ENCODE peak calls at places on chromosomes 3 and 15, in seven cellular contexts. One of them, this sample, is unnamed.

GRCh38 chr3:129233538-129233937 is 15.9 kb upstream of the COPG1 start:
- DNase-seq in GM12865: peak
- DNase-seq in NCI-H345: no peak
- DNase-seq in body of pancreas: no peak
- DNase-seq in NCI-H510A treated with DMSO at 0.1 percent for 48 hours: no peak
- DNase-seq in iPS DF 6.9: no peak
- DNase-seq in skeletal muscle cell: no peak
- DNase-seq in this sample: no peak

GRCh38 chr15:58019503-58020376 is 45.8 kb downstream of the ALDH1A2 start:
- DNase-seq in GM12865: no peak
- DNase-seq in NCI-H345: no peak
- DNase-seq in body of pancreas: no peak
- DNase-seq in NCI-H510A treated with DMSO at 0.1 percent for 48 hours: no peak
- DNase-seq in iPS DF 6.9: no peak
- DNase-seq in skeletal muscle cell: no peak
- DNase-seq in this sample: no peak

GRCh38 chr3:43769471-43770425 is 79.0 kb downstream of the ABHD5 start:
- DNase-seq in GM12865: peak
- DNase-seq in NCI-H345: peak
- DNase-seq in body of pancreas: peak
- DNase-seq in NCI-H510A treated with DMSO at 0.1 percent for 48 hours: peak
- DNase-seq in iPS DF 6.9: peak
- DNase-seq in skeletal muscle cell: peak
- DNase-seq in this sample: peak

GRCh38 chr3:46406786-46407611 is at the start of the genes CCR5AS and CCRL2:
- DNase-seq in GM12865: peak
- DNase-seq in NCI-H345: no peak
- DNase-seq in body of pancreas: peak
- DNase-seq in NCI-H510A treated with DMSO at 0.1 percent for 48 hours: no peak
- DNase-seq in iPS DF 6.9: no peak
- DNase-seq in skeletal muscle cell: no peak
- DNase-seq in this sample: no peak

GRCh38 chr15:57589276-57590073 is 2.2 kb upstream of the MYZAP start:
- DNase-seq in GM12865: no peak
- DNase-seq in NCI-H345: no peak
- DNase-seq in body of pancreas: no peak
- DNase-seq in NCI-H510A treated with DMSO at 0.1 percent for 48 hours: no peak
- DNase-seq in iPS DF 6.9: no peak
- DNase-seq in skeletal muscle cell: no peak
- DNase-seq in this sample: no peak

GRCh38 chr3:45623434-45623833 is 28.9 kb downstream of the LIMD1 start:
- DNase-seq in GM12865: no peak
- DNase-seq in NCI-H345: no peak
- DNase-seq in body of pancreas: no peak
- DNase-seq in NCI-H510A treated with DMSO at 0.1 percent for 48 hours: no peak
- DNase-seq in iPS DF 6.9: no peak
- DNase-seq in skeletal muscle cell: no peak
- DNase-seq in this sample: no peak

GRCh38 chr3:168582503-168582902 is 486.8 kb upstream of the GOLIM4 start:
- DNase-seq in GM12865: no peak
- DNase-seq in NCI-H345: no peak
- DNase-seq in body of pancreas: no peak
- DNase-seq in NCI-H510A treated with DMSO at 0.1 percent for 48 hours: no peak
- DNase-seq in iPS DF 6.9: no peak
- DNase-seq in skeletal muscle cell: no peak
- DNase-seq in this sample: no peak

GRCh38 chr15:53401503-53401902 is 358.0 kb downstream of the WDR72 start:
- DNase-seq in GM12865: no peak
- DNase-seq in NCI-H345: no peak
- DNase-seq in body of pancreas: no peak
- DNase-seq in NCI-H510A treated with DMSO at 0.1 percent for 48 hours: no peak
- DNase-seq in iPS DF 6.9: no peak
- DNase-seq in skeletal muscle cell: no peak
- DNase-seq in this sample: no peak

GRCh38 chr3:8565376-8565775 is 63.8 kb downstream of the LMCD1 start:
- DNase-seq in GM12865: no peak
- DNase-seq in NCI-H345: no peak
- DNase-seq in body of pancreas: no peak
- DNase-seq in NCI-H510A treated with DMSO at 0.1 percent for 48 hours: no peak
- DNase-seq in iPS DF 6.9: no peak
- DNase-seq in skeletal muscle cell: no peak
- DNase-seq in this sample: no peak

GRCh38 chr3:111282024-111282423 is 210.4 kb downstream of the NECTIN3 start:
- DNase-seq in GM12865: no peak
- DNase-seq in NCI-H345: no peak
- DNase-seq in body of pancreas: no peak
- DNase-seq in NCI-H510A treated with DMSO at 0.1 percent for 48 hours: no peak
- DNase-seq in iPS DF 6.9: no peak
- DNase-seq in skeletal muscle cell: no peak
- DNase-seq in this sample: no peak

GRCh38 chr15:58988011-58988785 is 735 bp downstream of the RNF111 start:
- DNase-seq in GM12865: peak
- DNase-seq in NCI-H345: peak
- DNase-seq in body of pancreas: peak
- DNase-seq in NCI-H510A treated with DMSO at 0.1 percent for 48 hours: peak
- DNase-seq in iPS DF 6.9: no peak
- DNase-seq in skeletal muscle cell: no peak
- DNase-seq in this sample: no peak

GRCh38 chr15:93109370-93110105 is 20.5 kb upstream of the RGMA start:
- DNase-seq in GM12865: no peak
- DNase-seq in NCI-H345: no peak
- DNase-seq in body of pancreas: no peak
- DNase-seq in NCI-H510A treated with DMSO at 0.1 percent for 48 hours: no peak
- DNase-seq in iPS DF 6.9: no peak
- DNase-seq in skeletal muscle cell: no peak
- DNase-seq in this sample: no peak

GRCh38 chr3:174216948-174217718 is 642.0 kb upstream of the NAALADL2 start:
- DNase-seq in GM12865: no peak
- DNase-seq in NCI-H345: no peak
- DNase-seq in body of pancreas: no peak
- DNase-seq in NCI-H510A treated with DMSO at 0.1 percent for 48 hours: no peak
- DNase-seq in iPS DF 6.9: no peak
- DNase-seq in skeletal muscle cell: no peak
- DNase-seq in this sample: no peak

GRCh38 chr15:72271895-72272212 is 500 bp downstream of the PARP6 start:
- DNase-seq in GM12865: peak
- DNase-seq in NCI-H345: peak
- DNase-seq in body of pancreas: no peak
- DNase-seq in NCI-H510A treated with DMSO at 0.1 percent for 48 hours: no peak
- DNase-seq in iPS DF 6.9: no peak
- DNase-seq in skeletal muscle cell: no peak
- DNase-seq in this sample: no peak

GRCh38 chr15:66401130-66402021 is 14.7 kb downstream of the MAP2K1 start:
- DNase-seq in GM12865: peak
- DNase-seq in NCI-H345: no peak
- DNase-seq in body of pancreas: no peak
- DNase-seq in NCI-H510A treated with DMSO at 0.1 percent for 48 hours: no peak
- DNase-seq in iPS DF 6.9: no peak
- DNase-seq in skeletal muscle cell: no peak
- DNase-seq in this sample: no peak

GRCh38 chr15:92001307-92001706 is 147.8 kb downstream of the SLCO3A1 start:
- DNase-seq in GM12865: no peak
- DNase-seq in NCI-H345: peak
- DNase-seq in body of pancreas: no peak
- DNase-seq in NCI-H510A treated with DMSO at 0.1 percent for 48 hours: peak
- DNase-seq in iPS DF 6.9: no peak
- DNase-seq in skeletal muscle cell: no peak
- DNase-seq in this sample: no peak

GRCh38 chr3:175266993-175267960 is 408.1 kb downstream of the NAALADL2 start:
- DNase-seq in GM12865: no peak
- DNase-seq in NCI-H345: no peak
- DNase-seq in body of pancreas: no peak
- DNase-seq in NCI-H510A treated with DMSO at 0.1 percent for 48 hours: no peak
- DNase-seq in iPS DF 6.9: no peak
- DNase-seq in skeletal muscle cell: no peak
- DNase-seq in this sample: no peak

GRCh38 chr3:13705702-13706280 is 156.9 kb downstream of the FBLN2 start:
- DNase-seq in GM12865: no peak
- DNase-seq in NCI-H345: no peak
- DNase-seq in body of pancreas: no peak
- DNase-seq in NCI-H510A treated with DMSO at 0.1 percent for 48 hours: no peak
- DNase-seq in iPS DF 6.9: no peak
- DNase-seq in skeletal muscle cell: no peak
- DNase-seq in this sample: no peak

GRCh38 chr3:159941043-159941994 is 47.3 kb upstream of the IL12A start:
- DNase-seq in GM12865: peak
- DNase-seq in NCI-H345: no peak
- DNase-seq in body of pancreas: no peak
- DNase-seq in NCI-H510A treated with DMSO at 0.1 percent for 48 hours: no peak
- DNase-seq in iPS DF 6.9: no peak
- DNase-seq in skeletal muscle cell: no peak
- DNase-seq in this sample: no peak

GRCh38 chr15:101070502-101071273 is 151.5 kb downstream of the LRRK1 start:
- DNase-seq in GM12865: no peak
- DNase-seq in NCI-H345: no peak
- DNase-seq in body of pancreas: no peak
- DNase-seq in NCI-H510A treated with DMSO at 0.1 percent for 48 hours: no peak
- DNase-seq in iPS DF 6.9: no peak
- DNase-seq in skeletal muscle cell: peak
- DNase-seq in this sample: no peak

GRCh38 chr15:99076109-99076508 is 28.8 kb upstream of the SYNM start:
- DNase-seq in GM12865: no peak
- DNase-seq in NCI-H345: no peak
- DNase-seq in body of pancreas: no peak
- DNase-seq in NCI-H510A treated with DMSO at 0.1 percent for 48 hours: no peak
- DNase-seq in iPS DF 6.9: no peak
- DNase-seq in skeletal muscle cell: no peak
- DNase-seq in this sample: no peak

GRCh38 chr3:194587438-194587931 is 45.7 kb downstream of the TMEM44 start:
- DNase-seq in GM12865: no peak
- DNase-seq in NCI-H345: no peak
- DNase-seq in body of pancreas: no peak
- DNase-seq in NCI-H510A treated with DMSO at 0.1 percent for 48 hours: no peak
- DNase-seq in iPS DF 6.9: no peak
- DNase-seq in skeletal muscle cell: no peak
- DNase-seq in this sample: no peak

GRCh38 chr15:42704492-42704926 is 32.4 kb downstream of the CDAN1 start:
- DNase-seq in GM12865: peak
- DNase-seq in NCI-H345: peak
- DNase-seq in body of pancreas: peak
- DNase-seq in NCI-H510A treated with DMSO at 0.1 percent for 48 hours: peak
- DNase-seq in iPS DF 6.9: peak
- DNase-seq in skeletal muscle cell: no peak
- DNase-seq in this sample: peak

GRCh38 chr3:13123765-13124164 is 50.5 kb upstream of the IQSEC1 start:
- DNase-seq in GM12865: no peak
- DNase-seq in NCI-H345: no peak
- DNase-seq in body of pancreas: no peak
- DNase-seq in NCI-H510A treated with DMSO at 0.1 percent for 48 hours: no peak
- DNase-seq in iPS DF 6.9: no peak
- DNase-seq in skeletal muscle cell: no peak
- DNase-seq in this sample: no peak

GRCh38 chr3:46838301-46838700 is 24.9 kb downstream of the MYL3 start:
- DNase-seq in GM12865: no peak
- DNase-seq in NCI-H345: no peak
- DNase-seq in body of pancreas: no peak
- DNase-seq in NCI-H510A treated with DMSO at 0.1 percent for 48 hours: no peak
- DNase-seq in iPS DF 6.9: no peak
- DNase-seq in skeletal muscle cell: no peak
- DNase-seq in this sample: no peak

GRCh38 chr3:172467170-172467824 is 19.0 kb upstream of the GHSR start:
- DNase-seq in GM12865: no peak
- DNase-seq in NCI-H345: no peak
- DNase-seq in body of pancreas: no peak
- DNase-seq in NCI-H510A treated with DMSO at 0.1 percent for 48 hours: no peak
- DNase-seq in iPS DF 6.9: no peak
- DNase-seq in skeletal muscle cell: no peak
- DNase-seq in this sample: no peak

This sample was measured in SHP77 treated with DMSO at 0.1 percent for 48 hours.